ENCODE peak calls at places on chromosomes 7 and 10, in four cellular contexts. M is IMR-90, G is neuronal stem cell, C is mesenchymal stem cell. X is an unnamed sample.

GRCh38 chr7:55314967-55315366 is 50.2 kb upstream of the LANCL2 start:
- DNase-seq in M (no peak), G (no peak), C (no peak), X (no peak)

GRCh38 chr7:149771696-149772235 is 1.6 kb downstream of the ZNF467 start:
- DNase-seq in M (peak), G (peak), C (peak), X (peak)

GRCh38 chr7:1030444-1031070 is 13.8 kb upstream of the GPR146 start:
- DNase-seq in M (no peak), G (no peak), C (no peak), X (no peak)

GRCh38 chr7:153920897-153921296 is 131.3 kb upstream of the DPP6 start:
- DNase-seq in M (no peak), G (no peak), C (no peak), X (no peak)

GRCh38 chr7:105622114-105622731 is 40.9 kb upstream of the EFCAB10 start:
- DNase-seq in M (no peak), G (no peak), C (no peak), X (no peak)

GRCh38 chr7:96989859-96990317 is 15.5 kb upstream of the DLX6 start:
- DNase-seq in M (no peak), G (no peak), C (no peak), X (no peak)

GRCh38 chr10:21975378-21975990 is 28.0 kb downstream of the DNAJC1 start:
- DNase-seq in M (no peak), G (peak), C (no peak), X (peak)

GRCh38 chr10:63214586-63214985 is 81.5 kb downstream of the NRBF2 start:
- DNase-seq in M (peak), G (no peak), C (no peak), X (no peak)

GRCh38 chr10:86522385-86522855 is 828 bp upstream of the WAPL start:
- DNase-seq in M (no peak), G (no peak), C (peak), X (no peak)

GRCh38 chr10:85916192-85916747 is 450.3 kb downstream of the GRID1 start:
- DNase-seq in M (no peak), G (no peak), C (no peak), X (peak)

GRCh38 chr10:93261089-93261488 is 187.4 kb downstream of the CYP26A1 start:
- DNase-seq in M (no peak), G (no peak), C (no peak), X (no peak)

DNA sequence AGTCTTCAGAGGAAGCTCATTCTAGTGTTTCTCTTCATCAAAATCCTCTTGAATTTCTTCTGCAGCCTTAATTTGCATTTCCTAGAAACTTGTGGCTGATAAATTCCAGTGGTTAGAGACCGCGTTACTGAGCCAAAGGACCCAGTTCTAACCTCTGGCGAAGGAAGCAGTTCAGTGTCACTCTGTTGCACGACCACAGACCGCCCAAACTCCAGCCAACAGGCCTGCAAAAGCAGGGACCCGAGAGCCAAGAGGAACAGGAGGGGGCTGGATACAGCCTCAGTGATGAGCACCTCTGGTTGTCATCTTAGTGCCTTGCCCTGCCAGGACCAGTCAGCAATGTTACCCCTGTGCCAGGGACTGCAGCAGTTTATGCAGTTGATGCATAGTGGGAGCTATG is 70.0 kb downstream of the AFAP1L2 start:
- DNase-seq in M (no peak), G (no peak), C (peak), X (no peak)
- H4K8ac ChIP-seq in M (no peak), G (no peak), C (no peak), X (no peak)

GRCh38 chr10:49748006-49748405 is 14.1 kb downstream of the OGDHL start:
- DNase-seq in M (no peak), G (no peak), C (no peak), X (no peak)
- H2AK5ac ChIP-seq in M (no peak), G (no peak), C (no peak), X (no peak)

DNA sequence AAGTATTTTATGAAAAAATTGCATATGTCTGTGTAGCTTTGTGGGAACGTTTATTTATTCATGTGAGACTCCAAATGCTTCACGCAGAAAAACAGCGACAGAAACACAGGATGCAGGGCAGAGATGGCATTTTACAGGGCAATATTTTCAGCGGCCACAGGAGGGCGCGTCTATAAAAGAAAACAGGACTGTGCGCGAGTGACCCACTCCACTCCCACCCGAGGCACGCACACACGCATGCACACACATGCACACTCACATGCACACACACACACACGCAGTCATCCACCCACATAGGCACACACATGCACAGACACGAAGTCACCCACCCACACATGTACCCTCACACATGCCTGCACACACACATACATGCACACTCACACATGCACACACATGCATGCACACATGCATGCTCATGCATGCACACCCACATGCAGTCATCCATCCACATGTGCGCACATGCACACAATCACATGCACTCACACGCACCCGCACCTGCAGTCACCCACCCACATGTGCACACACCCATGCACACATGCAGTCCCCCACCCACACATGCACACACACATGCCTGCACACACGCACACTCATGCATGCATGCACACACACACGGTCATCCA is 96.3 kb downstream of the DNAJB6 start:
- DNase-seq in M (peak), G (peak), C (peak), X (no peak)
- H2BK5ac ChIP-seq in M (no peak), G (no peak), C (no peak), X (no peak)

GRCh38 chr7:2596636-2597635 is 34.9 kb upstream of the TTYH3 start:
- DNase-seq in M (no peak), G (no peak), C (no peak), X (no peak)

GRCh38 chr7:2601065-2601464 is 30.7 kb upstream of the TTYH3 start:
- DNase-seq in M (no peak), G (no peak), C (no peak), X (peak)

GRCh38 chr7:2595258-2595860 is 36.4 kb upstream of the TTYH3 start:
- DNase-seq in M (no peak), G (no peak), C (no peak), X (no peak)

GRCh38 chr7:2594599-2594998 is 35.8 kb downstream of the IQCE start:
- DNase-seq in M (no peak), G (no peak), C (no peak), X (no peak)

GRCh38 chr7:2598175-2598823 is 33.5 kb upstream of the TTYH3 start:
- DNase-seq in M (no peak), G (no peak), C (no peak), X (no peak)
- H4K8ac ChIP-seq in M (no peak), G (no peak), C (no peak), X (no peak)

GRCh38 chr10:77471069-77471536 is 166.5 kb downstream of the KCNMA1 start:
- DNase-seq in M (no peak), G (no peak), C (no peak), X (no peak)
- H2AK5ac ChIP-seq in M (peak), G (no peak), C (no peak), X (no peak)

DNA sequence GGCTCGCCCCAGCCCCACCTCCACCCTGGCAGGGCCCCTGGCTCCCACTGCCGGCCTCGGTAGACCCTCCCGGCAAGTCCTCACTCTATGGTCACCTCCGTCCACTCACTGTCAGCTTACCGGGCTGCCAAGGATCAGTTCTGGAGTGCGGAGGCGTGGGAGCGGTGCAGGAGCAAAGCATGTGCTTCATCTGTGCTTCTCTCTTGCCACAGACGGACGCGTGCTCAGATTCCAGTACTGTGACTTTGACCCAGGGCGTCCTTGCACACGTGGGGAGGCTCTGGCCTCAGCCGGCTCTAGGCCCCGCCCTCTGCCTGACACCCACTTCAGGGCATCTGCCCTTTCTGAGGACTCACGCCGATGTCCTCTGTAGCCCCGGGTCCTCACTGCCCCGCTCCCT is 547.5 kb upstream of the FOXK1 start:
- DNase-seq in M (no peak), G (no peak), C (no peak), X (no peak)
- H2BK5ac ChIP-seq in M (no peak), G (no peak), C (peak), X (no peak)

GRCh38 chr10:46035923-46036849 is 5.8 kb upstream of the NCOA4 start:
- DNase-seq in M (no peak), G (no peak), C (peak), X (peak)
- H4K8ac ChIP-seq in M (no peak), G (no peak), C (peak), X (no peak)

GRCh38 chr10:78473016-78473415 is 439.4 kb downstream of the RPS24 start:
- DNase-seq in M (no peak), G (no peak), C (no peak), X (peak)
- H2AK5ac ChIP-seq in M (no peak), G (no peak), C (no peak), X (no peak)

DNA sequence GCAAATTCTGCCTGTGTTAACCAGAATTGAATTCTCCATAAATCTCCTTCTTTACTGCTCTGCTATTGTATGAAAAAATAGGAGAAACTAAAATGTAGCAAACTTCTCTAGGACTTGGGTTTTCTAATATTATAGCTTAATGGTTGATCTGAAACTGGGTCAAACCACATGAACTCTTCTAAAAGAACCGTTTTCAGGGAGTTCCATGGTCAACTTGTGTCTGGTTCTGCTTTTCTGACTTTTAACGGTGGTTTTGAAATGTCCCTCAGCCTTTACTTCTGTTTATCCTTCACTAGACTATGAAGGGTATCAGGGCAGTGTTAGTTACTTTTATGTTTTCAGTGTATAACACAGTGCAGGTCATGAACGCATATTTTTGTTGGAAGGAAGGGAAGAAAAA is 242.2 kb downstream of the TSPAN12 start:
- DNase-seq in M (no peak), G (no peak), C (no peak), X (no peak)
- H2BK5ac ChIP-seq in M (no peak), G (no peak), C (no peak), X (no peak)

GRCh38 chr10:129609551-129609950 is 142.5 kb downstream of the MGMT start:
- DNase-seq in M (no peak), G (no peak), C (no peak), X (no peak)
- H4K8ac ChIP-seq in M (no peak), G (no peak), C (no peak), X (no peak)

X was measured in mesendoderm.